ENCODE peak calls at places on chromosomes 2 and 18, in ten cellular contexts. K, X, P, V, G, O, W, Y, I and R are unnamed samples.

GRCh38 chr18:78918707-78919106 is 60.9 kb upstream of the SALL3 start:
- DNase-seq in K (no peak), X (no peak), P (no peak), V (no peak), G (no peak), O (no peak), W (no peak), Y (no peak), I (no peak), R (no peak)

GRCh38 chr2:197286805-197287595 is 23.6 kb downstream of the ANKRD44 start:
- DNase-seq in K (no peak), X (peak), P (peak), V (peak), G (no peak), O (no peak), W (no peak), Y (peak), I (no peak), R (peak)

GRCh38 chr2:3539836-3540235 is 18.3 kb downstream of the RNASEH1 start:
- DNase-seq in K (no peak), X (no peak), P (no peak), V (no peak), G (no peak), O (no peak), W (no peak), Y (no peak), I (no peak), R (no peak)

GRCh38 chr2:26674771-26675170 is 17.8 kb upstream of the KCNK3 start:
- DNase-seq in K (no peak), X (no peak), P (no peak), V (peak), G (no peak), O (no peak), W (no peak), Y (no peak), I (no peak), R (no peak)

GRCh38 chr2:122168799-122169198 is 413.3 kb downstream of the TSN start:
- DNase-seq in K (no peak), X (no peak), P (no peak), V (no peak), G (no peak), O (no peak), W (peak), Y (no peak), I (no peak), R (no peak)

GRCh38 chr2:157312866-157313486 is 12.6 kb downstream of the ERMN start:
- DNase-seq in K (no peak), X (no peak), P (no peak), V (no peak), G (no peak), O (no peak), W (no peak), Y (no peak), I (no peak), R (no peak)

GRCh38 chr2:9752441-9753275 is 90.6 kb upstream of the TAF1B start:
- DNase-seq in K (peak), X (peak), P (no peak), V (no peak), G (peak), O (peak), W (no peak), Y (peak), I (no peak), R (no peak)

GRCh38 chr2:290090-290722 is 2.3 kb upstream of the ALKAL2 start:
- DNase-seq in K (peak), X (no peak), P (peak), V (peak), G (peak), O (peak), W (peak), Y (no peak), I (peak), R (peak)

GRCh38 chr2:30689496-30690125 is 117.6 kb downstream of the CAPN13 start:
- DNase-seq in K (no peak), X (no peak), P (no peak), V (no peak), G (no peak), O (no peak), W (no peak), Y (no peak), I (no peak), R (no peak)

GRCh38 chr18:6414118-6414722 is 491 bp downstream of the L3MBTL4 start:
- DNase-seq in K (no peak), X (peak), P (no peak), V (peak), G (no peak), O (no peak), W (peak), Y (no peak), I (peak), R (peak)

GRCh38 chr2:47288864-47289263 is 114.1 kb upstream of the MSH2 start:
- DNase-seq in K (no peak), X (no peak), P (no peak), V (no peak), G (no peak), O (no peak), W (no peak), Y (no peak), I (no peak), R (no peak)

GRCh38 chr2:180359522-180360282 is 352.6 kb upstream of the CWC22 start:
- DNase-seq in K (no peak), X (peak), P (no peak), V (no peak), G (no peak), O (no peak), W (no peak), Y (no peak), I (no peak), R (no peak)

GRCh38 chr2:224778474-224778877 is 62.3 kb upstream of the CCDC195 start:
- DNase-seq in K (peak), X (peak), P (peak), V (peak), G (peak), O (peak), W (peak), Y (no peak), I (no peak), R (peak)

GRCh38 chr2:98761267-98761781 is 30.4 kb upstream of the MGAT4A start:
- DNase-seq in K (peak), X (no peak), P (no peak), V (no peak), G (peak), O (peak), W (no peak), Y (no peak), I (no peak), R (no peak)

GRCh38 chr2:116874021-116874420 is 940.5 kb upstream of the DDX18 start:
- DNase-seq in K (no peak), X (no peak), P (no peak), V (no peak), G (no peak), O (no peak), W (peak), Y (no peak), I (no peak), R (no peak)

GRCh38 chr2:42708196-42708595 is 55.7 kb downstream of the OXER1 start:
- DNase-seq in K (no peak), X (no peak), P (no peak), V (no peak), G (no peak), O (no peak), W (no peak), Y (no peak), I (no peak), R (no peak)

GRCh38 chr2:147008481-147008880 is 836.3 kb upstream of the ACVR2A start:
- DNase-seq in K (no peak), X (no peak), P (no peak), V (no peak), G (no peak), O (no peak), W (no peak), Y (no peak), I (no peak), R (no peak)

GRCh38 chr18:2850816-2851215 is 4.0 kb downstream of the EMILIN2 start:
- DNase-seq in K (no peak), X (no peak), P (no peak), V (no peak), G (no peak), O (no peak), W (no peak), Y (no peak), I (no peak), R (no peak)

GRCh38 chr2:10794891-10795290 is 17.7 kb downstream of the PDIA6 start:
- DNase-seq in K (no peak), X (no peak), P (no peak), V (no peak), G (no peak), O (no peak), W (no peak), Y (no peak), I (no peak), R (no peak)

GRCh38 chr2:200966770-200967169 is 3.3 kb upstream of the ORC2 start:
- DNase-seq in K (no peak), X (no peak), P (no peak), V (no peak), G (no peak), O (no peak), W (no peak), Y (peak), I (no peak), R (peak)

GRCh38 chr18:24212939-24213338 is 74.1 kb downstream of the CABYR start:
- DNase-seq in K (no peak), X (no peak), P (no peak), V (no peak), G (no peak), O (no peak), W (no peak), Y (peak), I (no peak), R (peak)

GRCh38 chr2:145759228-145759940 is 1239.5 kb upstream of the ZEB2 start:
- DNase-seq in K (no peak), X (no peak), P (no peak), V (no peak), G (no peak), O (no peak), W (peak), Y (no peak), I (no peak), R (no peak)

GRCh38 chr2:187403568-187404260 is 44.3 kb downstream of the CALCRL start:
- DNase-seq in K (no peak), X (no peak), P (no peak), V (peak), G (no peak), O (no peak), W (no peak), Y (no peak), I (no peak), R (no peak)

GRCh38 chr2:68196120-68196716 is 38.5 kb downstream of the PNO1 start:
- DNase-seq in K (no peak), X (peak), P (peak), V (peak), G (peak), O (peak), W (peak), Y (no peak), I (no peak), R (peak)

GRCh38 chr18:40874233-40874632 is 1080.8 kb upstream of the PIK3C3 start:
- DNase-seq in K (no peak), X (no peak), P (no peak), V (no peak), G (no peak), O (no peak), W (no peak), Y (no peak), I (no peak), R (no peak)

GRCh38 chr18:72762505-72763122 is 105.2 kb downstream of the NETO1 start:
- DNase-seq in K (no peak), X (no peak), P (peak), V (no peak), G (no peak), O (no peak), W (peak), Y (no peak), I (no peak), R (peak)

GRCh38 chr2:200615247-200615646 is 29.4 kb downstream of the AOX1 start:
- DNase-seq in K (no peak), X (no peak), P (no peak), V (no peak), G (no peak), O (no peak), W (no peak), Y (peak), I (no peak), R (no peak)

GRCh38 chr2:191625016-191625415 is 52.9 kb upstream of the NABP1 start:
- DNase-seq in K (no peak), X (peak), P (no peak), V (no peak), G (peak), O (peak), W (no peak), Y (no peak), I (no peak), R (no peak)

GRCh38 chr18:72544092-72544886 is at the start of gene CBLN2:
- DNase-seq in K (no peak), X (no peak), P (peak), V (no peak), G (no peak), O (no peak), W (peak), Y (peak), I (peak), R (no peak)

GRCh38 chr18:79411614-79412526 is 16.1 kb downstream of the NFATC1 start:
- DNase-seq in K (no peak), X (no peak), P (no peak), V (no peak), G (no peak), O (no peak), W (no peak), Y (no peak), I (peak), R (no peak)

GRCh38 chr18:52670903-52671302 is 330.9 kb downstream of the DCC start:
- DNase-seq in K (no peak), X (no peak), P (no peak), V (no peak), G (no peak), O (no peak), W (no peak), Y (no peak), I (no peak), R (no peak)

GRCh38 chr2:152334701-152335015 is 316 bp upstream of the FMNL2 start:
- DNase-seq in K (no peak), X (no peak), P (no peak), V (no peak), G (no peak), O (no peak), W (no peak), Y (no peak), I (no peak), R (no peak)

GRCh38 chr2:105573490-105573889 is 171.2 kb upstream of the NCK2 start:
- DNase-seq in K (no peak), X (no peak), P (no peak), V (no peak), G (no peak), O (no peak), W (no peak), Y (no peak), I (no peak), R (no peak)

GRCh38 chr2:110725859-110726258 is 6.5 kb upstream of the ACOXL start:
- DNase-seq in K (no peak), X (no peak), P (no peak), V (no peak), G (no peak), O (no peak), W (no peak), Y (no peak), I (no peak), R (no peak)

GRCh38 chr2:9473308-9473984 is 905 bp upstream of the IAH1 start:
- DNase-seq in K (no peak), X (no peak), P (peak), V (no peak), G (no peak), O (no peak), W (peak), Y (no peak), I (peak), R (peak)

GRCh38 chr2:32357545-32358482 is 991 bp downstream of the BIRC6 start:
- DNase-seq in K (peak), X (no peak), P (peak), V (peak), G (peak), O (peak), W (peak), Y (peak), I (peak), R (no peak)